ENCODE peak calls at places on chromosomes 2 and 18, in ten cellular contexts. J is body of pancreas; O is IMR-90; W is CD8-positive, alpha-beta T cell; V is sigmoid colon; I is tibial artery; Q is OCI-LY7; Z is mucosa of descending colon; R is cardiac muscle cell; X is PC-3. Y is an unnamed sample.
A peak's percentile ranks its signal among the peaks of the same experiment; 100 is the strongest.

GRCh38 chr2:119010336-119010735 is 68.3 kb downstream of the MARCO start:
- DNase-seq in V (no peak), J (no peak), X (no peak), Q (no peak), I (no peak), Z (no peak), R (no peak), W (no peak), O (no peak), Y (peak; percentile 17)

GRCh38 chr2:110770308-110770695 is 37.9 kb downstream of the ACOXL start:
- DNase-seq in Z (no peak), R (no peak), J (no peak), W (no peak), I (no peak), Q (no peak), V (no peak), X (no peak), O (no peak), Y (no peak)

GRCh38 chr18:70421471-70421870 is 132.6 kb downstream of the SOCS6 start:
- DNase-seq in R (no peak), X (peak; percentile 61), I (no peak), Q (no peak), W (no peak), V (no peak), O (peak; percentile 45), J (no peak), Z (no peak), Y (no peak)

GRCh38 chr18:48676346-48676745 is 137.5 kb downstream of the CTIF start:
- DNase-seq in V (peak; percentile 60), O (no peak), X (no peak), Z (no peak), I (peak; percentile 25), W (no peak), J (no peak), R (no peak), Q (no peak), Y (no peak)

GRCh38 chr2:63052411-63053234 is 2.0 kb downstream of the OTX1 start:
- DNase-seq in R (no peak), J (no peak), V (peak; percentile 54), Z (no peak), Q (no peak), O (no peak), X (no peak), W (no peak), I (no peak), Y (peak; percentile 38)

GRCh38 chr2:69933839-69934613 is 19.1 kb downstream of the MXD1 start:
- DNase-seq in Z (no peak), J (peak; percentile 47), Q (no peak), I (peak; percentile 41), W (no peak), V (no peak), R (no peak), X (peak; percentile 86), O (peak; percentile 93), Y (peak; percentile 56)

GRCh38 chr2:149170911-149171310 is 132.4 kb downstream of the LYPD6B start:
- DNase-seq in I (no peak), W (no peak), O (no peak), R (peak; percentile 40), J (peak; percentile 17), Z (no peak), V (no peak), Q (no peak), X (no peak), Y (no peak)

GRCh38 chr2:46352621-46353020 is 55.4 kb downstream of the EPAS1 start:
- DNase-seq in Z (no peak), Q (no peak), J (no peak), V (no peak), R (no peak), I (no peak), X (no peak), W (no peak), O (no peak), Y (no peak)

GRCh38 chr2:21515903-21516302 is 392.1 kb downstream of the TDRD15 start:
- DNase-seq in W (no peak), X (no peak), V (no peak), O (peak; percentile 39), Z (no peak), R (no peak), I (no peak), J (no peak), Q (no peak), Y (no peak)

GRCh38 chr2:24813645-24814257 is 20.5 kb downstream of the CENPO start:
- DNase-seq in Q (no peak), R (no peak), V (peak; percentile 28), O (no peak), W (no peak), Z (no peak), X (no peak), J (no peak), I (no peak), Y (no peak)

GRCh38 chr2:86788881-86789686 is 1.6 kb downstream of the CD8A start:
- DNase-seq in O (no peak), X (no peak), J (no peak), V (no peak), Q (no peak), R (no peak), W (peak; percentile 40), I (no peak), Z (no peak), Y (no peak)

GRCh38 chr18:4130734-4131719 is 324.1 kb downstream of the DLGAP1 start:
- DNase-seq in J (no peak), X (no peak), Q (no peak), W (no peak), I (no peak), R (no peak), O (no peak), V (no peak), Z (no peak), Y (no peak)
- TF ChIP-seq CTCF in J (no peak), X (peak; percentile 22), Q (peak; percentile 24), W (no peak), I (no peak), R (no peak), O (no peak), V (no peak), Z (no peak), Y (peak; percentile 7)

GRCh38 chr2:162074579-162074922 is 536 bp upstream of the DPP4 start:
- DNase-seq in J (no peak), Q (no peak), I (no peak), V (no peak), Z (no peak), R (no peak), O (no peak), X (no peak), W (no peak), Y (no peak)
- H3K4me1 ChIP-seq in J (peaks cover 13% of the 10 kb centered on the region), Q (no peaks in the 10 kb centered on the region), I (peaks cover 14% of the 10 kb centered on the region), V (peaks cover 49% of the 10 kb centered on the region), Z (peaks cover 8% of the 10 kb centered on the region), R (no peaks in the 10 kb centered on the region), O (peaks cover 24% of the 10 kb centered on the region), X (peaks cover 42% of the 10 kb centered on the region), W (peaks cover 26% of the 10 kb centered on the region), Y (peaks cover 50% of the 10 kb centered on the region)

DNA sequence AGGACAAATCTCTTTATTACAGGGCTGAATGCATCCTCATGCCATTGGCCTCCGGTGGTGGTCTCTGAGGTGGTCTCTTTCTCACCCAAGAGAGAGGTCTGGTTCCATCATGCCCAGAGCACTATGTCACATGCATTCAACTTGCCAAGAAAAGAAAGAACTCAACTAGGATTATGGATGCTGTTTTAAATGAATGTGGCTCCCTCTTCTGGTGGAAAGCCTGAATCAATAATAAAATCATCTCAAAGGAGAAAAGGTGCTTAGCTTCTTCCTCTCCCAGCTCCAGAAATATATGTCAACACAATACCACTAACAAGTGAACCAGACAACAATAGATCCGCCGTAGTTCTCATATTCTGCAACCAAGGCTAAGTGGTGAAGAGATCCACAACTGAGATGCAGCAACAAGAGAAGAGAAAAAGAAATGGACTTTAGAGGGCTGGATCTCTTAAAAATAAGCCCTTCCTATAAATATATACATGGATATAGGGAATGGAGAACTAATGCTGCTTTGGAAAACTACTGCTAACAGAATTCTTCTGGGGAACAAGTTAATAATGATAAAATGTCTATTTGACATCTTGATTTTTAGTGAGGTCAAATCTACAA is 396.8 kb downstream of the NCKAP5 start:
- DNase-seq in R (peak; percentile 65), X (peak; percentile 84), V (no peak), Q (peak; percentile 54), Z (no peak), O (peak; percentile 74), I (no peak), J (peak; percentile 27), W (no peak), Y (no peak)
- TF ChIP-seq CTCF in R (peak; percentile 60), X (peak; percentile 84), V (peak; percentile 58), Q (peak; percentile 87), Z (no peak), O (peak; percentile 80), I (peak; percentile 26), J (peak; percentile 83), W (no peak), Y (peak; percentile 57)

DNA sequence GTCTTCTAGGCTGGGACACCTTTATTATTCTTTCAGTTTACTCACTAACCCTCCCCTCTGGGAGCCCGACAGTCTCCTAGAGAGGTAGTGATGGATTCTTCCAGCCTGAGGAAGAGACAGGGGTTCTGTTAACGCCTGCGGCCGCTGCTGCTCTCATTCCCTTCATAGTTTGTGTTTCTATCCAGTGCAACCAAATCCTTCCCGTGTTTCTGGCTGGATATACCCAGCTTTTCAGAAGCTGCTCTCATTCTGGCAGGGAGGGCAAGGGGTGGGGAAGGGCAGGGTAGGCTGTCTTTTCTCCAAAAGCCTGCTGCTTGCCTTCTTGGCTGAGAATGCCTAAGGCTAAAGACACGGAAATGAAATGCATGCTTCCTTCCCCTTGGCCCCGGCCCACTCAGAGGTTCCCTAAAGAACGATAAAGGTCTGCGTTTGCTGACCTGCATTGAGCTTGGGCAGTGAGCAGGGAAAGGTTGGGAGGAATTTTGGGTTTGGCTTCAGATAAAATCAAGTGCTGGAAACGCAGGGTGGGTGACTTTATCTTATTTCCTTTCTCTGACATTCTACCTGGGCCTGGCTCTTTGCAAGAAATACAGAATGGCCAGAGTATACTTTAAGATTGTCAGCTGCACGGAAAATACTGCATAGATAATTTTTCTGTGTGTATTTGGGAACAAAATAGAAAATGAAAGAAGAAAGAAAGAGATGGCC is 390.9 kb downstream of the NBAS start:
- DNase-seq in Q (no peak), V (no peak), W (no peak), X (no peak), O (no peak), R (no peak), J (no peak), I (no peak), Z (no peak), Y (no peak)
- H3K4me1 ChIP-seq in Q (no peaks in the 10 kb centered on the region), V (peaks cover 23% of the 10 kb centered on the region), W (no peaks in the 10 kb centered on the region), X (peaks cover 10% of the 10 kb centered on the region), O (peaks cover 13% of the 10 kb centered on the region), R (peaks cover 11% of the 10 kb centered on the region), J (no peaks in the 10 kb centered on the region), I (no peaks in the 10 kb centered on the region), Z (no peaks in the 10 kb centered on the region), Y (peaks cover 15% of the 10 kb centered on the region)

DNA sequence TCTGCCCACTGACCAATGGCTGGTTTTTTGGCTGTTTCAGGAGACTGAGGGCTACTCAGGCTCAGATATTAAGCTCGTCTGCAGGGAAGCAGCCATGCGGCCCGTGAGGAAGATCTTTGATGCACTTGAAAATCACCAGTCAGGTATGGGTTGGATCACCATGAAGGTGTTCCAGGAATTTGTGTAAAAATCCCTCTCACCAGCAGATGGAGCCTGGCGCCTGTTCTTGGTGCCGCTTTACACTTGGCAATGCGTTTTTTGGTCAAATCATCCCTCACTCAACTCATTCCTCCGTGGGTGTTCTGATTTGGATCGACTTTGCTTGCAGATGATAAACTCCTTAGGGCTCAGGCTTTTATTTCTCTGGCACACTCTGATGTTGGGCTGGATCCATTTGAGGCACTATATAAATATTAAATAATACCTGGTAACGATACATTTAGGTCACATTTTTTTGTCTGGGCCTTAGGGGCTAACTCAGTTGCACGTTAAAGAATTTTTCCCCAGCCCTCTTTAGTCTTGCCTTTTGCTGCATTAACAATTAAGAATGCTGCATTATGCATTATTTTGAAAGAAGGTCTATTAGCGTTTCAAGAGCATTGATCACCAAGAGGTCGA is 50.0 kb downstream of the HDHD2 start:
- DNase-seq in W (peak; percentile 50), R (peak; percentile 71), Q (peak; percentile 33), V (peak; percentile 63), X (peak; percentile 61), I (peak; percentile 22), Z (no peak), O (peak; percentile 60), J (peak; percentile 64), Y (peak; percentile 43)
- TF ChIP-seq CTCF in W (peak; percentile 90), R (peak; percentile 84), Q (peak; percentile 74), V (peak; percentile 66), X (peak; percentile 63), I (peak; percentile 65), Z (peak; percentile 33), O (peak; percentile 85), J (peak; percentile 77), Y (peak; percentile 51)